ENCODE peak calls at places on chromosomes 1 and 21, in ten cellular contexts. Y, B, C, Z, L, H, U, G, K and W are unnamed samples.

GRCh38 chr1:198118136-198118535 is 38.7 kb upstream of the NEK7 start:
- DNase-seq in U (no peak), Z (no peak), H (no peak), L (no peak), B (no peak), G (no peak), K (no peak), C (peak; percentile 82), Y (peak; percentile 21), W (no peak)

GRCh38 chr1:236534164-236534651 is 10.4 kb downstream of the LGALS8 start:
- DNase-seq in C (peak; percentile 67), Y (no peak), G (peak; percentile 31), B (no peak), L (no peak), U (no peak), H (peak; percentile 64), K (no peak), Z (no peak), W (peak; percentile 21)

GRCh38 chr1:71232166-71232763 is 151.4 kb upstream of the ZRANB2 start:
- DNase-seq in G (no peak), B (no peak), U (no peak), Z (no peak), K (no peak), C (no peak), H (no peak), Y (no peak), L (no peak), W (no peak)

GRCh38 chr1:151156515-151156819 is at the start of gene TNFAIP8L2:
- DNase-seq in Z (peak; percentile 9), C (peak; percentile 24), G (peak; percentile 89), L (peak; percentile 54), K (peak; percentile 62), U (peak; percentile 56), H (no peak), Y (peak; percentile 73), B (no peak), W (no peak)

GRCh38 chr1:116268211-116268610 is 104.8 kb upstream of the ATP1A1 start:
- DNase-seq in Z (peak; percentile 47), B (peak; percentile 61), L (no peak), G (no peak), C (peak; percentile 97), H (peak; percentile 94), U (no peak), K (no peak), Y (peak; percentile 52), W (no peak)

GRCh38 chr1:212213754-212214153 is 71.5 kb upstream of the PPP2R5A start:
- DNase-seq in H (peak; percentile 42), C (no peak), Z (no peak), B (no peak), K (no peak), U (no peak), G (no peak), Y (peak; percentile 37), L (no peak), W (no peak)

GRCh38 chr1:36466370-36467026 is 2.3 kb upstream of the MRPS15 start:
- DNase-seq in Z (no peak), G (no peak), U (no peak), C (no peak), H (no peak), B (no peak), L (no peak), Y (no peak), K (no peak), W (no peak)

GRCh38 chr1:3740752-3741151 is 11.5 kb upstream of the CCDC27 start:
- DNase-seq in L (peak; percentile 2), B (no peak), G (no peak), Y (no peak), H (no peak), C (no peak), Z (no peak), K (no peak), U (no peak), W (no peak)

GRCh38 chr1:201748331-201748730 is 80.6 kb upstream of the IPO9 start:
- DNase-seq in G (no peak), U (no peak), H (peak; percentile 88), C (peak; percentile 67), B (no peak), Y (no peak), K (no peak), Z (no peak), L (no peak), W (peak; percentile 67)

GRCh38 chr1:44941424-44942324 is 44.7 kb downstream of the EIF2B3 start:
- DNase-seq in L (no peak), B (no peak), U (no peak), Y (no peak), H (no peak), C (no peak), Z (no peak), G (no peak), K (no peak), W (no peak)

GRCh38 chr21:28687571-28687970 is 305.1 kb downstream of the LTN1 start:
- DNase-seq in Z (no peak), G (no peak), L (no peak), K (no peak), Y (no peak), H (peak; percentile 22), U (no peak), C (peak; percentile 93), B (no peak), W (no peak)

GRCh38 chr1:63732666-63733065 is 41.2 kb upstream of the ROR1 start:
- DNase-seq in L (no peak), K (no peak), G (no peak), U (no peak), C (peak; percentile 39), Y (no peak), Z (no peak), B (no peak), H (peak; percentile 76), W (peak; percentile 28)

GRCh38 chr1:159188375-159188788 is 16.3 kb upstream of the ACKR1 start:
- DNase-seq in B (peak; percentile 25), Z (peak; percentile 18), Y (peak; percentile 28), G (no peak), C (peak; percentile 59), L (no peak), K (no peak), H (peak; percentile 23), U (no peak), W (no peak)

GRCh38 chr1:223219846-223220610 is 77.0 kb upstream of the TLR5 start:
- DNase-seq in G (no peak), Y (no peak), K (no peak), B (no peak), H (no peak), C (peak; percentile 39), Z (no peak), L (no peak), U (no peak), W (no peak)